ENCODE peak calls at places on chromosomes 6 and 20, in six cellular contexts. One of them, this sample, is unnamed.

GRCh38 chr20:57627972-57628650 is 7.9 kb upstream of the ZBP1 start:
- DNase-seq in heart left ventricle: peak
- DNase-seq in AG08395: peak
- DNase-seq in cardiac muscle cell: peak
- DNase-seq in brain microvascular endothelial cell: peak
- DNase-seq in NCI-H1417: no peak
- DNase-seq in this sample: no peak

GRCh38 chr6:18861182-18861581 is 474.0 kb downstream of the RNF144B start:
- DNase-seq in brain microvascular endothelial cell: no peak
- DNase-seq in cardiac muscle cell: no peak
- DNase-seq in heart left ventricle: no peak
- DNase-seq in AG08395: no peak
- DNase-seq in NCI-H1417: peak
- DNase-seq in this sample: no peak

GRCh38 chr6:14673201-14673600 is 555.6 kb downstream of the CD83 start:
- DNase-seq in cardiac muscle cell: peak
- DNase-seq in brain microvascular endothelial cell: peak
- DNase-seq in NCI-H1417: no peak
- DNase-seq in heart left ventricle: no peak
- DNase-seq in AG08395: peak
- DNase-seq in this sample: peak

GRCh38 chr6:27872634-27873028 is 39.6 kb downstream of the OR2B2 start:
- DNase-seq in brain microvascular endothelial cell: no peak
- DNase-seq in AG08395: no peak
- DNase-seq in NCI-H1417: no peak
- DNase-seq in heart left ventricle: no peak
- DNase-seq in cardiac muscle cell: no peak
- DNase-seq in this sample: no peak

GRCh38 chr20:53828673-53829085 is 235.0 kb upstream of the ZNF217 start:
- DNase-seq in cardiac muscle cell: peak
- DNase-seq in brain microvascular endothelial cell: peak
- DNase-seq in AG08395: peak
- DNase-seq in NCI-H1417: no peak
- DNase-seq in heart left ventricle: peak
- DNase-seq in this sample: peak

GRCh38 chr6:22929228-22929627 is 359.9 kb downstream of the HDGFL1 start:
- DNase-seq in AG08395: no peak
- DNase-seq in heart left ventricle: no peak
- DNase-seq in NCI-H1417: no peak
- DNase-seq in brain microvascular endothelial cell: no peak
- DNase-seq in cardiac muscle cell: peak
- DNase-seq in this sample: no peak

GRCh38 chr6:147769496-147770087 is 261.1 kb downstream of the SAMD5 start:
- DNase-seq in cardiac muscle cell: no peak
- DNase-seq in heart left ventricle: no peak
- DNase-seq in brain microvascular endothelial cell: no peak
- DNase-seq in AG08395: no peak
- DNase-seq in NCI-H1417: peak
- DNase-seq in this sample: no peak

GRCh38 chr6:26520088-26520839 is 17.9 kb upstream of the HMGN4 start:
- DNase-seq in NCI-H1417: peak
- DNase-seq in heart left ventricle: no peak
- DNase-seq in brain microvascular endothelial cell: no peak
- DNase-seq in AG08395: no peak
- DNase-seq in cardiac muscle cell: no peak
- DNase-seq in this sample: no peak

GRCh38 chr6:148758492-148758891 is 11.7 kb downstream of the UST start:
- DNase-seq in cardiac muscle cell: peak
- DNase-seq in NCI-H1417: no peak
- DNase-seq in AG08395: no peak
- DNase-seq in heart left ventricle: peak
- DNase-seq in brain microvascular endothelial cell: no peak
- DNase-seq in this sample: no peak

GRCh38 chr6:137707590-137708360 is 159.3 kb upstream of the TNFAIP3 start:
- DNase-seq in cardiac muscle cell: peak
- DNase-seq in AG08395: peak
- DNase-seq in heart left ventricle: peak
- DNase-seq in NCI-H1417: peak
- DNase-seq in brain microvascular endothelial cell: peak
- DNase-seq in this sample: peak

GRCh38 chr6:1761472-1761871 is 151.8 kb downstream of the FOXC1 start:
- DNase-seq in heart left ventricle: no peak
- DNase-seq in brain microvascular endothelial cell: no peak
- DNase-seq in NCI-H1417: peak
- DNase-seq in AG08395: no peak
- DNase-seq in cardiac muscle cell: no peak
- DNase-seq in this sample: no peak

GRCh38 chr6:141552463-141552862 is 580.3 kb upstream of the GJE1 start:
- DNase-seq in AG08395: no peak
- DNase-seq in brain microvascular endothelial cell: peak
- DNase-seq in NCI-H1417: peak
- DNase-seq in cardiac muscle cell: peak
- DNase-seq in heart left ventricle: no peak
- DNase-seq in this sample: peak

This sample was measured in RCC 7860.